ENCODE peak calls at places on chromosomes 3 and 15, in ten cellular contexts. F, B, Q, R, O, L, W, X, D and M are unnamed samples.

GRCh38 chr3:133591271-133591742 is 17.8 kb downstream of the CDV3 start:
- DNase-seq in D (no peak), O (no peak), L (no peak), B (no peak), X (peak), F (no peak), W (no peak), Q (peak), R (no peak), M (peak)

GRCh38 chr3:171979081-171979480 is 60.3 kb upstream of the FNDC3B start:
- DNase-seq in Q (no peak), X (no peak), F (no peak), W (no peak), L (no peak), O (no peak), D (no peak), B (no peak), R (no peak), M (no peak)

GRCh38 chr15:91150492-91151160 is 50.6 kb downstream of the SV2B start:
- DNase-seq in O (no peak), F (no peak), X (no peak), Q (no peak), L (no peak), D (no peak), W (no peak), B (no peak), R (no peak), M (no peak)

GRCh38 chr3:71089271-71089670 is 494.3 kb downstream of the FOXP1 start:
- DNase-seq in L (no peak), Q (no peak), X (no peak), R (no peak), B (no peak), F (peak), W (no peak), O (no peak), D (no peak), M (no peak)

GRCh38 chr3:12046406-12046805 is 42.2 kb downstream of the SYN2 start:
- DNase-seq in L (peak), R (no peak), W (no peak), X (peak), F (peak), B (no peak), Q (peak), O (no peak), D (no peak), M (peak)

GRCh38 chr15:98771444-98772059 is 123.2 kb downstream of the IGF1R start:
- DNase-seq in W (no peak), R (no peak), B (no peak), O (no peak), X (peak), F (no peak), D (no peak), Q (no peak), L (no peak), M (no peak)

GRCh38 chr3:21914451-21914850 is 163.4 kb upstream of the ZNF385D start:
- DNase-seq in D (no peak), Q (no peak), B (no peak), R (no peak), L (no peak), X (peak), F (no peak), W (no peak), O (no peak), M (no peak)

GRCh38 chr3:7195934-7196333 is 335.0 kb downstream of the GRM7 start:
- DNase-seq in L (no peak), F (no peak), R (no peak), B (no peak), Q (no peak), W (no peak), D (no peak), O (no peak), X (no peak), M (no peak)

GRCh38 chr15:82298520-82298919 is 35.9 kb downstream of the SAXO2 start:
- DNase-seq in W (peak), F (no peak), R (no peak), Q (no peak), D (peak), O (no peak), X (peak), B (no peak), L (no peak), M (no peak)